ENCODE peak calls at places on chromosomes 6 and 20, in seven cellular contexts. T, W, H, I, M, D and B are unnamed samples.

GRCh38 chr20:59470521-59470920 is 133.8 kb upstream of the PHACTR3 start:
- DNase-seq in T (no peak), W (no peak), H (no peak), I (no peak), M (no peak), D (no peak), B (no peak)

GRCh38 chr6:43668151-43669028 is 19.2 kb downstream of the MRPS18A start:
- DNase-seq in T (peak), W (no peak), H (peak), I (peak), M (peak), D (no peak), B (peak)

GRCh38 chr6:150753404-150754184 is 111.9 kb upstream of the MTHFD1L start:
- DNase-seq in T (no peak), W (no peak), H (no peak), I (no peak), M (no peak), D (no peak), B (no peak)

GRCh38 chr6:14784596-14785360 is 461.1 kb upstream of the JARID2 start:
- DNase-seq in T (no peak), W (no peak), H (no peak), I (no peak), M (no peak), D (no peak), B (no peak)

GRCh38 chr6:2216794-2217383 is 28.5 kb downstream of the GMDS start:
- DNase-seq in T (no peak), W (no peak), H (no peak), I (no peak), M (no peak), D (no peak), B (no peak)

GRCh38 chr6:139439278-139439813 is 64.9 kb upstream of the CITED2 start:
- DNase-seq in T (no peak), W (no peak), H (peak), I (no peak), M (no peak), D (no peak), B (no peak)

GRCh38 chr20:61120595-61121515 is 131.2 kb upstream of the CDH4 start:
- DNase-seq in T (no peak), W (peak), H (peak), I (peak), M (peak), D (no peak), B (no peak)

GRCh38 chr6:136037246-136037884 is 185.9 kb downstream of the PDE7B start:
- DNase-seq in T (peak), W (no peak), H (peak), I (no peak), M (no peak), D (peak), B (peak)

GRCh38 chr6:139881251-139881650 is 506.8 kb upstream of the CITED2 start:
- DNase-seq in T (no peak), W (no peak), H (no peak), I (no peak), M (no peak), D (no peak), B (no peak)

GRCh38 chr6:78629154-78629721 is 238.1 kb upstream of the IRAK1BP1 start:
- DNase-seq in T (no peak), W (no peak), H (peak), I (no peak), M (no peak), D (no peak), B (no peak)

GRCh38 chr20:48999890-49000870 is 45.9 kb upstream of the CSE1L start:
- DNase-seq in T (no peak), W (no peak), H (no peak), I (no peak), M (no peak), D (no peak), B (no peak)

GRCh38 chr6:72580281-72580940 is 41.5 kb upstream of the KCNQ5 start:
- DNase-seq in T (no peak), W (peak), H (peak), I (peak), M (peak), D (no peak), B (no peak)

GRCh38 chr20:47113362-47114118 is 218.9 kb downstream of the EYA2 start:
- DNase-seq in T (no peak), W (no peak), H (peak), I (peak), M (no peak), D (no peak), B (no peak)

GRCh38 chr20:59985864-59986263 is 27.6 kb downstream of the CDH26 start:
- DNase-seq in T (no peak), W (no peak), H (no peak), I (no peak), M (peak), D (no peak), B (peak)

GRCh38 chr6:38460216-38460615 is 179.5 kb downstream of the BTBD9 start:
- DNase-seq in T (no peak), W (peak), H (no peak), I (no peak), M (no peak), D (no peak), B (no peak)

GRCh38 chr20:33589059-33589458 is 73.1 kb upstream of the C20orf144 start:
- DNase-seq in T (no peak), W (no peak), H (no peak), I (no peak), M (no peak), D (no peak), B (no peak)

GRCh38 chr6:154356690-154357089 is at the start of gene IPCEF1:
- DNase-seq in T (no peak), W (no peak), H (no peak), I (no peak), M (no peak), D (no peak), B (no peak)

GRCh38 chr20:11852189-11852588 is 65.5 kb upstream of the BTBD3 start:
- DNase-seq in T (no peak), W (no peak), H (no peak), I (no peak), M (no peak), D (no peak), B (no peak)

GRCh38 chr20:5180421-5180820 is 53.6 kb downstream of the CDS2 start:
- DNase-seq in T (no peak), W (no peak), H (no peak), I (no peak), M (no peak), D (no peak), B (no peak)

GRCh38 chr6:17431581-17431980 is 38.2 kb downstream of the CAP2 start:
- DNase-seq in T (no peak), W (peak), H (no peak), I (no peak), M (no peak), D (no peak), B (no peak)

GRCh38 chr6:134002821-134003220 is 49.6 kb downstream of the SLC2A12 start:
- DNase-seq in T (no peak), W (no peak), H (no peak), I (peak), M (no peak), D (no peak), B (no peak)

GRCh38 chr6:9621276-9621675 is 793.6 kb downstream of the TFAP2A start:
- DNase-seq in T (no peak), W (no peak), H (peak), I (no peak), M (no peak), D (no peak), B (no peak)

GRCh38 chr20:46562373-46563169 is 12.1 kb upstream of the OCSTAMP start:
- DNase-seq in T (peak), W (peak), H (peak), I (peak), M (peak), D (peak), B (peak)

GRCh38 chr20:24948939-24949679 is at the start of gene CST7:
- DNase-seq in T (peak), W (no peak), H (no peak), I (no peak), M (no peak), D (no peak), B (peak)